ENCODE peak calls at places on chromosomes 12 and 14, in five cellular contexts. M, J, L, N and D are unnamed samples.
A peak's percentile ranks its signal among the peaks of the same experiment; 100 is the strongest.

GRCh38 chr12:120693848-120694247 is 6.9 kb downstream of the MLEC start:
- DNase-seq in M (no peak), J (no peak), L (no peak), N (no peak), D (no peak)

GRCh38 chr14:80584638-80585505 is 356.7 kb downstream of the CEP128 start:
- DNase-seq in M (peak; percentile 3), J (no peak), L (no peak), N (peak; percentile 48), D (no peak)

GRCh38 chr14:99764222-99764706 is 28.9 kb upstream of the EML1 start:
- DNase-seq in M (no peak), J (no peak), L (no peak), N (no peak), D (no peak)

GRCh38 chr12:712172-712863 is 40.1 kb upstream of the WNK1 start:
- DNase-seq in M (no peak), J (no peak), L (peak; percentile 20), N (peak; percentile 57), D (peak; percentile 28)

GRCh38 chr12:12979151-12979550 is 20.9 kb downstream of the HEBP1 start:
- DNase-seq in M (no peak), J (no peak), L (peak; percentile 68), N (no peak), D (no peak)

GRCh38 chr12:132259364-132259871 is 70.0 kb downstream of the GALNT9 start:
- DNase-seq in M (no peak), J (no peak), L (no peak), N (peak; percentile 48), D (no peak)

GRCh38 chr14:28609228-28609828 is 157.3 kb upstream of the FOXG1 start:
- DNase-seq in M (peak; percentile 58), J (peak; percentile 64), L (peak; percentile 71), N (peak; percentile 81), D (peak; percentile 9)

GRCh38 chr14:87896393-87897380 is 96.3 kb downstream of the GALC start:
- DNase-seq in M (peak; percentile 41), J (peak; percentile 20), L (peak; percentile 80), N (peak; percentile 64), D (peak; percentile 14)

GRCh38 chr12:116444590-116444943 is 114.6 kb upstream of the MAP1LC3B2 start:
- DNase-seq in M (no peak), J (no peak), L (no peak), N (no peak), D (no peak)

GRCh38 chr14:72913809-72914208 is 12.5 kb upstream of the DCAF4 start:
- DNase-seq in M (no peak), J (no peak), L (no peak), N (no peak), D (no peak)

GRCh38 chr14:50501642-50502041 is 30.7 kb downstream of the MAP4K5 start:
- DNase-seq in M (no peak), J (no peak), L (peak; percentile 82), N (peak; percentile 85), D (peak; percentile 53)

GRCh38 chr14:97709552-97709951 is 912.4 kb downstream of the VRK1 start:
- DNase-seq in M (no peak), J (peak; percentile 24), L (no peak), N (no peak), D (no peak)

GRCh38 chr12:116867523-116867922 is 13.7 kb downstream of the HRK start:
- DNase-seq in M (no peak), J (no peak), L (no peak), N (no peak), D (no peak)

GRCh38 chr14:94826774-94827173 is 56.9 kb upstream of the GSC start:
- DNase-seq in M (peak; percentile 41), J (no peak), L (no peak), N (no peak), D (no peak)

GRCh38 chr12:22229652-22230279 is 104.7 kb downstream of the ST8SIA1 start:
- DNase-seq in M (peak; percentile 7), J (no peak), L (peak; percentile 43), N (peak; percentile 16), D (peak; percentile 4)

GRCh38 chr14:96104469-96105057 is 65.4 kb downstream of the C14orf132 start:
- DNase-seq in M (peak; percentile 24), J (peak; percentile 81), L (peak; percentile 98), N (peak; percentile 93), D (peak; percentile 99)

GRCh38 chr12:6620137-6620884 is 13.1 kb upstream of the CHD4 start:
- DNase-seq in M (no peak), J (no peak), L (peak; percentile 42), N (peak; percentile 62), D (no peak)

GRCh38 chr14:50745401-50746058 is 77.4 kb upstream of the SAV1 start:
- DNase-seq in M (no peak), J (no peak), L (no peak), N (no peak), D (no peak)

GRCh38 chr14:104373855-104374717 is 205.5 kb upstream of the C14orf180 start:
- DNase-seq in M (no peak), J (no peak), L (no peak), N (no peak), D (no peak)

GRCh38 chr12:3190101-3190500 is 112.9 kb downstream of the TSPAN9 start:
- DNase-seq in M (no peak), J (no peak), L (no peak), N (no peak), D (no peak)

GRCh38 chr12:110073049-110073831 is 24.9 kb upstream of the C12orf76 start:
- DNase-seq in M (no peak), J (peak; percentile 38), L (no peak), N (no peak), D (peak; percentile 63)

GRCh38 chr12:57146092-57146491 is 1.3 kb downstream of the LRP1-AS start:
- DNase-seq in M (no peak), J (no peak), L (peak; percentile 63), N (no peak), D (no peak)

GRCh38 chr12:8078400-8078799 is 3.7 kb upstream of the NECAP1 start:
- DNase-seq in M (no peak), J (no peak), L (peak; percentile 87), N (peak; percentile 86), D (peak; percentile 88)

GRCh38 chr12:28908646-28909045 is 240.4 kb upstream of the FAR2 start:
- DNase-seq in M (no peak), J (no peak), L (no peak), N (no peak), D (no peak)

GRCh38 chr14:38171197-38171596 is 36.5 kb upstream of the SSTR1 start:
- DNase-seq in M (no peak), J (no peak), L (no peak), N (peak; percentile 43), D (peak; percentile 19)

GRCh38 chr14:64294672-64295413 is 672 bp upstream of the ESR2 start:
- DNase-seq in M (peak; percentile 33), J (peak; percentile 83), L (peak; percentile 44), N (peak; percentile 56), D (peak; percentile 67)

GRCh38 chr14:64289571-64289970 is 4.6 kb downstream of the ESR2 start:
- DNase-seq in M (no peak), J (no peak), L (no peak), N (no peak), D (no peak)

GRCh38 chr14:64292197-64292596 is 2.0 kb downstream of the ESR2 start:
- DNase-seq in M (no peak), J (no peak), L (no peak), N (no peak), D (no peak)

GRCh38 chr14:64296561-64296960 is 2.4 kb upstream of the ESR2 start:
- DNase-seq in M (no peak), J (no peak), L (peak; percentile 27), N (peak; percentile 38), D (peak; percentile 34)

GRCh38 chr14:64293976-64294671 is at the start of gene ESR2:
- DNase-seq in M (no peak), J (peak; percentile 32), L (peak; percentile 38), N (peak; percentile 51), D (peak; percentile 4)
- H3K4me3 ChIP-seq in M (peak within 1 kb of the TSS; percentile 53), J (no peak within 1 kb of the TSS), L (peak within 1 kb of the TSS; percentile 52), N (peak within 1 kb of the TSS; percentile 43), D (peak within 1 kb of the TSS; percentile 47)

GRCh38 chr12:81327458-81327857 is 249.6 kb downstream of the ACSS3 start:
- DNase-seq in M (no peak), J (no peak), L (no peak), N (no peak), D (no peak)

GRCh38 chr12:81333812-81334211 is 255.9 kb downstream of the ACSS3 start:
- DNase-seq in M (no peak), J (no peak), L (no peak), N (no peak), D (no peak)

GRCh38 chr12:81332054-81332453 is 254.2 kb downstream of the ACSS3 start:
- DNase-seq in M (no peak), J (no peak), L (no peak), N (peak; percentile 1), D (peak; percentile 6)

GRCh38 chr12:81330480-81330879 is 252.6 kb downstream of the ACSS3 start:
- DNase-seq in M (no peak), J (no peak), L (no peak), N (no peak), D (no peak)

DNA sequence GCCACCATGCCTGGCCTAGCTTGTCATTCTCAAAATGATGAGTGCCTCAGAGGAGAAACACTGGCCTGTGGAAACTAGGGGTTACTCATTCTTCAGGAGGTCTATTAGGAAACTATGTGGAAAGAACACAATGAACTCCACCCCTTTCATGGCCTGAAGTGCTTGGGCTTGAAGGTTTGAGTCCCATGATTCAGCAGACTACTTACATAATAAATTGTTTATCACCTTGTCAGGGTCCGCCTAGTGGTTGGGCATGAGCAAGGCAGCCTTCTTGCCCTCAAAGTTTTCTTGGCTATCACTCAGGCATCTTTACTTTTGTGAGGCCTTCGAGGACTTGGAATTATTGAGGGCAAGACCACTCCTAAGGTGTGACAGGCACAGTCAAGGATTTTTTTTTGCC is 251.2 kb downstream of the ACSS3 start:
- DNase-seq in M (peak; percentile 42), J (no peak), L (peak; percentile 1), N (no peak), D (peak; percentile 2)
- TF ChIP-seq CTCF in M (peak; percentile 34), J (no peak), L (peak; percentile 32), N (peak; percentile 45), D (peak; percentile 29)

GRCh38 chr12:9673404-9674225 is 4.1 kb downstream of the CLEC2D start:
- DNase-seq in M (peak; percentile 14), J (peak; percentile 55), L (peak; percentile 93), N (peak; percentile 96), D (peak; percentile 89)

GRCh38 chr12:9669019-9669326 is 540 bp upstream of the CLEC2D start:
- DNase-seq in M (no peak), J (no peak), L (no peak), N (no peak), D (no peak)

GRCh38 chr12:9669534-9669933 is at the start of gene CLEC2D:
- DNase-seq in M (no peak), J (no peak), L (no peak), N (no peak), D (no peak)

GRCh38 chr12:9668141-9669018 is 1.1 kb upstream of the CLEC2D start:
- DNase-seq in M (no peak), J (no peak), L (peak; percentile 78), N (peak; percentile 53), D (no peak)

DNA sequence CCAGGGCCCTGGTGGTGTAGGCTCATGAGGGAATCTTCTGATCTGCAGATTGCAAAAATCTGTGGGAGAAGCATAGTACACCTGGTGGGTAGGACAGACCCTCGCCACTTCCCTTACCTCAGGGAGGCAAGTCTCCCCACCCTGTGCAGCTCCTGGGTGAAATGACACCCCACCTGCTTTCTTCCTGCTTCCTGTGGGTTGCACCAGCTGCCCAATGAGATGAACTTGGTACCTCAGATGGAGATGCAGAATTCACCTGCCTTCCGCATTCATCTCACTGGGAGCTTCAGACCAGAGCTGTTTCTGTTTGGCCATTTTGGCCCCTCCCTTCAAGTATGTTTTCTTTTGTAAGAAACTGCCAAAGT is 4.7 kb downstream of the CLEC2D start:
- DNase-seq in M (no peak), J (peak; percentile 31), L (no peak), N (no peak), D (no peak)
- H3K4me3 ChIP-seq in M (no peak overlapping the region), J (no peak overlapping the region), L (no peak overlapping the region), N (no peak overlapping the region), D (no peak overlapping the region)

GRCh38 chr12:46005151-46005797 is 14.9 kb upstream of the SCAF11 start:
- DNase-seq in M (no peak), J (no peak), L (peak; percentile 46), N (no peak), D (peak; percentile 26)
- TF ChIP-seq CTCF in M (no peak), J (no peak), L (peak; percentile 41), N (no peak), D (peak; percentile 7)